ENCODE peak calls at places on chromosomes 12 and 14, in five cellular contexts. T is endothelial cell; Z is RWPE2; Q is NCI-H510A treated with DMSO at 0.1 percent for 48 hours; U is stimulated activated CD4-positive, alpha-beta T cell treated with anti-CD3 and anti-CD28 coated beads, TNF-alpha, amount 100 ng/mL, for 4 hours. W is an unnamed sample.

GRCh38 chr14:71733210-71733883 is 198.9 kb upstream of the RGS6 start:
- DNase-seq in T (no peak), Z (no peak), Q (no peak), U (no peak), W (no peak)

GRCh38 chr12:45246202-45246601 is 30.3 kb downstream of the ANO6 start:
- DNase-seq in T (no peak), Z (no peak), Q (no peak), U (no peak), W (no peak)

GRCh38 chr14:58718226-58718625 is 80.5 kb downstream of the DACT1 start:
- DNase-seq in T (no peak), Z (no peak), Q (no peak), U (no peak), W (no peak)

GRCh38 chr12:37546901-37547475 is 769.6 kb upstream of the ALG10B start:
- DNase-seq in T (no peak), Z (no peak), Q (no peak), U (no peak), W (no peak)

GRCh38 chr12:77724367-77724957 is 106.2 kb upstream of the NAV3 start:
- DNase-seq in T (peak), Z (no peak), Q (peak), U (no peak), W (no peak)

GRCh38 chr14:31229638-31230229 is 22.1 kb upstream of the HECTD1 start:
- DNase-seq in T (no peak), Z (peak), Q (peak), U (no peak), W (no peak)

GRCh38 chr14:73524493-73524892 is 12.4 kb upstream of the ACOT1 start:
- DNase-seq in T (no peak), Z (no peak), Q (peak), U (no peak), W (no peak)

GRCh38 chr12:110366474-110367208 is 36.9 kb downstream of the ANAPC7 start:
- DNase-seq in T (no peak), Z (no peak), Q (no peak), U (no peak), W (no peak)

GRCh38 chr12:67002711-67003110 is 266.4 kb upstream of the CAND1 start:
- DNase-seq in T (no peak), Z (no peak), Q (no peak), U (no peak), W (no peak)

W was measured in neural crest cell.